ENCODE peak calls at places on chromosomes 16 and 17, in six cellular contexts. One of them, this sample, is unnamed.

GRCh38 chr16:8346291-8346690 is 244.0 kb downstream of the TMEM114 start:
- DNase-seq in right atrium auricular region: no peak
- DNase-seq in HFF-Myc: no peak
- DNase-seq in cardiac fibroblast: no peak
- DNase-seq in stomach: no peak
- DNase-seq in fibroblast of mammary gland: no peak
- DNase-seq in this sample: no peak

GRCh38 chr16:85046957-85047866 is 19.6 kb downstream of the KIAA0513 start:
- DNase-seq in HFF-Myc: no peak
- DNase-seq in fibroblast of mammary gland: no peak
- DNase-seq in right atrium auricular region: no peak
- DNase-seq in stomach: peak; percentile 76
- DNase-seq in cardiac fibroblast: peak; percentile 44
- DNase-seq in this sample: no peak

GRCh38 chr17:3990391-3991127 is 26.3 kb upstream of the ATP2A3 start:
- DNase-seq in HFF-Myc: no peak
- DNase-seq in fibroblast of mammary gland: no peak
- DNase-seq in stomach: no peak
- DNase-seq in cardiac fibroblast: no peak
- DNase-seq in right atrium auricular region: no peak
- DNase-seq in this sample: no peak

GRCh38 chr17:18186271-18186982 is 2.8 kb downstream of the ALKBH5 start:
- DNase-seq in right atrium auricular region: no peak
- DNase-seq in fibroblast of mammary gland: peak; percentile 76
- DNase-seq in HFF-Myc: no peak
- DNase-seq in stomach: no peak
- DNase-seq in cardiac fibroblast: peak; percentile 83
- DNase-seq in this sample: no peak

GRCh38 chr17:54968954-54969400 is 412 bp downstream of the STXBP4 start:
- DNase-seq in fibroblast of mammary gland: peak; percentile 26
- DNase-seq in right atrium auricular region: no peak
- DNase-seq in HFF-Myc: no peak
- DNase-seq in cardiac fibroblast: peak; percentile 42
- DNase-seq in stomach: no peak
- DNase-seq in this sample: peak; percentile 2

GRCh38 chr16:66107661-66108060 is 258.8 kb upstream of the CDH5 start:
- DNase-seq in stomach: no peak
- DNase-seq in cardiac fibroblast: peak; percentile 85
- DNase-seq in HFF-Myc: no peak
- DNase-seq in fibroblast of mammary gland: peak; percentile 93
- DNase-seq in right atrium auricular region: no peak
- DNase-seq in this sample: no peak

GRCh38 chr17:10767237-10767636 is 36.7 kb downstream of the TMEM238L start:
- DNase-seq in right atrium auricular region: no peak
- DNase-seq in fibroblast of mammary gland: no peak
- DNase-seq in stomach: no peak
- DNase-seq in HFF-Myc: no peak
- DNase-seq in cardiac fibroblast: no peak
- DNase-seq in this sample: no peak

GRCh38 chr17:68087851-68088250 is 52.3 kb downstream of the KPNA2 start:
- DNase-seq in fibroblast of mammary gland: no peak
- DNase-seq in HFF-Myc: no peak
- DNase-seq in cardiac fibroblast: no peak
- DNase-seq in stomach: no peak
- DNase-seq in right atrium auricular region: peak; percentile 30
- DNase-seq in this sample: no peak

GRCh38 chr17:18854956-18855355 is 3.0 kb upstream of the PRPSAP2 start:
- DNase-seq in cardiac fibroblast: no peak
- DNase-seq in fibroblast of mammary gland: no peak
- DNase-seq in stomach: no peak
- DNase-seq in right atrium auricular region: no peak
- DNase-seq in HFF-Myc: no peak
- DNase-seq in this sample: no peak

GRCh38 chr17:1733047-1733357 is 8.5 kb downstream of the WDR81 start:
- DNase-seq in cardiac fibroblast: no peak
- DNase-seq in HFF-Myc: no peak
- DNase-seq in right atrium auricular region: no peak
- DNase-seq in fibroblast of mammary gland: no peak
- DNase-seq in stomach: no peak
- DNase-seq in this sample: no peak

GRCh38 chr17:33166472-33166871 is 126.6 kb downstream of the ASIC2 start:
- DNase-seq in cardiac fibroblast: no peak
- DNase-seq in HFF-Myc: no peak
- DNase-seq in fibroblast of mammary gland: no peak
- DNase-seq in stomach: no peak
- DNase-seq in right atrium auricular region: no peak
- DNase-seq in this sample: no peak

GRCh38 chr17:67582632-67583230 is 135.0 kb upstream of the NOL11 start:
- DNase-seq in fibroblast of mammary gland: no peak
- DNase-seq in cardiac fibroblast: no peak
- DNase-seq in stomach: peak; percentile 94
- DNase-seq in HFF-Myc: no peak
- DNase-seq in right atrium auricular region: no peak
- DNase-seq in this sample: peak; percentile 75

GRCh38 chr17:42720996-42721583 is 23.8 kb downstream of the EZH1 start:
- DNase-seq in cardiac fibroblast: peak; percentile 83
- DNase-seq in right atrium auricular region: no peak
- DNase-seq in fibroblast of mammary gland: peak; percentile 76
- DNase-seq in HFF-Myc: no peak
- DNase-seq in stomach: no peak
- DNase-seq in this sample: peak; percentile 57

GRCh38 chr17:82551779-82552457 is 32.4 kb downstream of the FOXK2 start:
- DNase-seq in cardiac fibroblast: peak; percentile 79
- DNase-seq in fibroblast of mammary gland: peak; percentile 69
- DNase-seq in HFF-Myc: no peak
- DNase-seq in stomach: peak; percentile 81
- DNase-seq in right atrium auricular region: peak; percentile 85
- DNase-seq in this sample: peak; percentile 86

GRCh38 chr17:74359916-74360315 is 1.8 kb downstream of the BTBD17 start:
- DNase-seq in fibroblast of mammary gland: no peak
- DNase-seq in stomach: no peak
- DNase-seq in cardiac fibroblast: no peak
- DNase-seq in HFF-Myc: no peak
- DNase-seq in right atrium auricular region: no peak
- DNase-seq in this sample: no peak

GRCh38 chr16:9099131-9099625 is 7.7 kb downstream of the HAPSTR1 start:
- DNase-seq in HFF-Myc: no peak
- DNase-seq in fibroblast of mammary gland: peak; percentile 77
- DNase-seq in stomach: peak; percentile 32
- DNase-seq in cardiac fibroblast: no peak
- DNase-seq in right atrium auricular region: no peak
- DNase-seq in this sample: no peak

GRCh38 chr17:76154292-76154691 is 13.2 kb upstream of the FOXJ1 start:
- DNase-seq in HFF-Myc: no peak
- DNase-seq in stomach: no peak
- DNase-seq in cardiac fibroblast: no peak
- DNase-seq in right atrium auricular region: no peak
- DNase-seq in fibroblast of mammary gland: no peak
- DNase-seq in this sample: no peak

GRCh38 chr17:76152580-76152979 is 11.5 kb upstream of the FOXJ1 start:
- DNase-seq in right atrium auricular region: no peak
- DNase-seq in fibroblast of mammary gland: no peak
- DNase-seq in HFF-Myc: no peak
- DNase-seq in cardiac fibroblast: no peak
- DNase-seq in stomach: no peak
- DNase-seq in this sample: no peak

GRCh38 chr17:76153202-76153601 is 12.2 kb upstream of the FOXJ1 start:
- DNase-seq in stomach: no peak
- DNase-seq in HFF-Myc: no peak
- DNase-seq in right atrium auricular region: no peak
- DNase-seq in fibroblast of mammary gland: no peak
- DNase-seq in cardiac fibroblast: no peak
- DNase-seq in this sample: no peak

GRCh38 chr17:76154935-76155845 is 14.1 kb upstream of the FOXJ1 start:
- DNase-seq in HFF-Myc: no peak
- DNase-seq in stomach: no peak
- DNase-seq in right atrium auricular region: no peak
- DNase-seq in cardiac fibroblast: no peak
- DNase-seq in fibroblast of mammary gland: no peak
- DNase-seq in this sample: no peak

DNA sequence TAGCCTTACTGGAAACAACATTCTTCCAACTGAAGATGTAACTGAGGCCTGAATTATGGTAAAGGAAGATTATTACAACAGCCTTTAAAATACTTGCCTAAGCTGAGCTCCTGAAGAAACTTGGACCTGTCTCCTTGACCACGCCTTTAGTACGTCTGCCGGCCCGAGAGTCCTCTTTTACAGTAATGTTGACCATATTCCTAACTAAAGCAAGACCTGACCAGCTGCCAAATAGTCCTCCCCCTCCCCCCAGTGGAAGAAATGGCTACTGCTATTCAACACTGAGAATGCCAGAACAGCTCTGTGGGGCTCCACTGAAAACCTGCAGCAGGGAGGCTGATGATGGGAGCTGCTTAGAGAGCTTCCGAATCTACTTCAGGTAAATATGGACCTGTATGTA is 12.6 kb upstream of the FOXJ1 start:
- DNase-seq in fibroblast of mammary gland: peak; percentile 18
- DNase-seq in cardiac fibroblast: peak; percentile 44
- DNase-seq in HFF-Myc: no peak
- DNase-seq in stomach: no peak
- DNase-seq in right atrium auricular region: no peak
- DNase-seq in this sample: no peak
- TF ChIP-seq CTCF in fibroblast of mammary gland: peak; percentile 20
- TF ChIP-seq CTCF in cardiac fibroblast: peak; percentile 16
- TF ChIP-seq CTCF in HFF-Myc: no peak
- TF ChIP-seq CTCF in stomach: no peak
- TF ChIP-seq CTCF in right atrium auricular region: no peak
- TF ChIP-seq CTCF in this sample: no peak

DNA sequence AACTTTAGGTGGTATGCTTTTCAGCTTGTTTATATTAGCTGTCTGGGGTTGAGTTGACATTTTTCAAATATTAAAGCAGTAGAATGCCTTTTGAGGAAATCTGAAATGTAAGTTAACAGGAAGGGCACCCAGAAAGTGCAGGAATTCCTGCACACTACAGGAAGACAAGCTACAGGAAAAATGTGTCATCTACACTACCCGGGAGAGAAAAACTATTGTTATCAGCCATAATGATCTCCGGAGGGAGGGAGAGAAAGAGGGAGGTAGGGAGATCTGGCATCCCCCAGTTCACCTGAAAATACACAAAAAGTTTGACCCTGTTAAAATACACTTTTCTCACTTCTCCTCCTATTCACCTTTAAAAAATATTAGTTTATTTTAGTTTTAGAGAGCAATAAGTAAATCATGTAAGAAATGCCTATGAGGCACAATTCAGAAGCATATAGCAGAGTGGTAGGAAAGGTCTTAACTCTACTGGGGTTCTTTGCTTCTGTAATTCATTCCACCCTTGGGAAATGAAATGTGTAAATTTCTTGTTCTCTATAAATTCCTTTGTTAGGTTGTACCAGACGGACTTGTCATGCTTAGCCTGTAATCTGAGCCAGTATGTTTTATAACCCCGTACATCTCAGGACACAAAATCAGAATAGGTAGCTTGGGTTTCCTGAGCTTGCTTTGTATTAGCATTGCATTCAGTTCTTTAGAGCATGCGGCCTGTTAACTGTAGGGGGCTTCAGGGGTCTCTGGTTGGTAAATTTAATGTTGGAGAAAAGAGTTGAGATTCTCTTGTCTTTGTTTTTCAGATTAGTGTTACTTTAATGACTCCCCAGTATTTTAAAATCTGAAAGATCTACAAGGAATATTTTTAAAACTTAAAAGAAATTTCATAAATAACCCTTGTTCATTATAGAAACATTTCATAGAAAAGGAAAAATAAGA is 3.3 kb downstream of the MAP2K6 start:
- DNase-seq in right atrium auricular region: no peak
- DNase-seq in HFF-Myc: no peak
- DNase-seq in fibroblast of mammary gland: no peak
- DNase-seq in cardiac fibroblast: no peak
- DNase-seq in stomach: no peak
- DNase-seq in this sample: no peak
- TF ChIP-seq CTCF in right atrium auricular region: no peak
- TF ChIP-seq CTCF in HFF-Myc: no peak
- TF ChIP-seq CTCF in fibroblast of mammary gland: no peak
- TF ChIP-seq CTCF in cardiac fibroblast: no peak
- TF ChIP-seq CTCF in stomach: no peak
- TF ChIP-seq CTCF in this sample: no peak

GRCh38 chr17:38733315-38734234 is 3.4 kb downstream of the CISD3 start:
- DNase-seq in right atrium auricular region: no peak
- DNase-seq in cardiac fibroblast: no peak
- DNase-seq in fibroblast of mammary gland: no peak
- DNase-seq in HFF-Myc: no peak
- DNase-seq in stomach: no peak
- DNase-seq in this sample: peak; percentile 75
- TF ChIP-seq CTCF in right atrium auricular region: no peak
- TF ChIP-seq CTCF in cardiac fibroblast: peak; percentile 11
- TF ChIP-seq CTCF in fibroblast of mammary gland: peak; percentile 18
- TF ChIP-seq CTCF in HFF-Myc: peak; percentile 31
- TF ChIP-seq CTCF in stomach: no peak
- TF ChIP-seq CTCF in this sample: peak; percentile 70

DNA sequence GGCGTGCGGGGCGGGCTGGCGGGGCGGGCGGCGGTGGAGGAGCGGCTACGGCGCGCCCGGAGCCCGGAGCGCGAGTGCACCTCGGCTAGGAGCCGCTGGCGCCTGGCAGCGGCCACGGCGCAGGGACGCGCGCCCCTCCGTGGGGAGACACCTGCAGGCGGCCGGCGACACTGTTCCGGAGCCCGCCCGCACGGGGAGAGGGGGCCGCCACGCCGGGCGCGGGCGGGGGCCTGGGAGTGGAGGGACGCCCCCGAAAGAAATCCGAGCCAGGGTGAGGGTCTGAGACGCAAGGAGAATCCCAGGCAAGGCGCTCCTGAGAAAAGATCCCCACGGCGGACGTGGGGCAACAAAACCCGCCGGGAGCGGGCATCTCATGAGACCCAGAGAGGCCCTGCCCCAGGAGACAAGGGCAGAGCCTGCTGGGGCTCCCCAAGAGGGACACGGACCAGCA is at the start of gene GSG1L:
- DNase-seq in fibroblast of mammary gland: no peak
- DNase-seq in right atrium auricular region: no peak
- DNase-seq in cardiac fibroblast: no peak
- DNase-seq in stomach: no peak
- DNase-seq in HFF-Myc: no peak
- DNase-seq in this sample: peak; percentile 26
- TF ChIP-seq CTCF in fibroblast of mammary gland: no peak
- TF ChIP-seq CTCF in right atrium auricular region: peak; percentile 22
- TF ChIP-seq CTCF in cardiac fibroblast: no peak
- TF ChIP-seq CTCF in stomach: no peak
- TF ChIP-seq CTCF in HFF-Myc: no peak
- TF ChIP-seq CTCF in this sample: peak; percentile 28

GRCh38 chr16:68520649-68521086 is 18.4 kb upstream of the ZFP90 start:
- DNase-seq in stomach: peak; percentile 92
- DNase-seq in fibroblast of mammary gland: peak; percentile 73
- DNase-seq in HFF-Myc: peak; percentile 66
- DNase-seq in cardiac fibroblast: peak; percentile 80
- DNase-seq in right atrium auricular region: peak; percentile 87
- DNase-seq in this sample: peak; percentile 96
- TF ChIP-seq CTCF in stomach: peak; percentile 98
- TF ChIP-seq CTCF in fibroblast of mammary gland: peak; percentile 97
- TF ChIP-seq CTCF in HFF-Myc: peak; percentile 98
- TF ChIP-seq CTCF in cardiac fibroblast: peak; percentile 100
- TF ChIP-seq CTCF in right atrium auricular region: peak; percentile 95
- TF ChIP-seq CTCF in this sample: peak; percentile 100

This sample was measured in Calu3.